ENCODE peak calls at places on chromosomes 12 and 14, in ten cellular contexts. L is suprapubic skin, Z is lower lobe of right lung, Q is A549, D is pancreas, N is fibroblast of mammary gland, Y is choroid plexus epithelial cell, H is HFF-Myc, T is aorta, S is transverse colon. O is an unnamed sample.

GRCh38 chr12:7439579-7440505 is 4.1 kb downstream of the CD163L1 start:
- DNase-seq in L (no peak), Z (peak; percentile 61), Q (peak; percentile 93), D (peak; percentile 45), N (peak; percentile 64), Y (peak; percentile 69), H (no peak), T (peak; percentile 75), S (peak; percentile 47), O (peak; percentile 68)

GRCh38 chr12:15116073-15116472 is 105.1 kb downstream of the RERG start:
- DNase-seq in L (no peak), Z (no peak), Q (no peak), D (no peak), N (no peak), Y (peak; percentile 4), H (no peak), T (no peak), S (no peak), O (no peak)

GRCh38 chr12:6358886-6359285 is 16.5 kb downstream of the SCNN1A start:
- DNase-seq in L (no peak), Z (no peak), Q (no peak), D (no peak), N (no peak), Y (no peak), H (no peak), T (no peak), S (no peak), O (no peak)

GRCh38 chr14:89678715-89679220 is 261.7 kb upstream of the FOXN3 start:
- DNase-seq in L (no peak), Z (no peak), Q (no peak), D (no peak), N (no peak), Y (peak; percentile 48), H (no peak), T (no peak), S (no peak), O (no peak)

GRCh38 chr12:93990832-93991748 is 157.3 kb upstream of the PLXNC1 start:
- DNase-seq in L (no peak), Z (no peak), Q (peak; percentile 48), D (no peak), N (peak; percentile 51), Y (peak; percentile 73), H (no peak), T (no peak), S (no peak), O (no peak)

GRCh38 chr14:24274101-24274543 is 2.7 kb upstream of the RABGGTA start:
- DNase-seq in L (no peak), Z (no peak), Q (no peak), D (peak; percentile 62), N (peak; percentile 6), Y (no peak), H (no peak), T (no peak), S (no peak), O (no peak)

GRCh38 chr14:69399750-69400149 is 1.3 kb downstream of the SLC39A9 start:
- DNase-seq in L (no peak), Z (no peak), Q (no peak), D (no peak), N (no peak), Y (no peak), H (no peak), T (no peak), S (no peak), O (no peak)

GRCh38 chr12:25382311-25383106 is 131.8 kb upstream of the KRAS start:
- DNase-seq in L (no peak), Z (no peak), Q (no peak), D (no peak), N (no peak), Y (no peak), H (no peak), T (no peak), S (peak; percentile 39), O (no peak)

GRCh38 chr12:121968880-121969279 is 50.5 kb downstream of the CFAP251 start:
- DNase-seq in L (no peak), Z (peak; percentile 66), Q (no peak), D (no peak), N (no peak), Y (no peak), H (no peak), T (no peak), S (peak; percentile 24), O (no peak)

GRCh38 chr12:123363743-123364531 is 710 bp downstream of the SBNO1 start:
- DNase-seq in L (peak; percentile 67), Z (peak; percentile 65), Q (peak; percentile 52), D (peak; percentile 27), N (no peak), Y (no peak), H (no peak), T (peak; percentile 80), S (peak; percentile 21), O (peak; percentile 73)

GRCh38 chr12:118534003-118534402 is 157.6 kb downstream of the SUDS3 start:
- DNase-seq in L (no peak), Z (no peak), Q (no peak), D (no peak), N (no peak), Y (no peak), H (no peak), T (no peak), S (no peak), O (no peak)

GRCh38 chr12:114673169-114673833 is 10.7 kb downstream of the TBX3 start:
- DNase-seq in L (no peak), Z (no peak), Q (no peak), D (no peak), N (peak; percentile 66), Y (peak; percentile 91), H (no peak), T (no peak), S (no peak), O (no peak)

DNA sequence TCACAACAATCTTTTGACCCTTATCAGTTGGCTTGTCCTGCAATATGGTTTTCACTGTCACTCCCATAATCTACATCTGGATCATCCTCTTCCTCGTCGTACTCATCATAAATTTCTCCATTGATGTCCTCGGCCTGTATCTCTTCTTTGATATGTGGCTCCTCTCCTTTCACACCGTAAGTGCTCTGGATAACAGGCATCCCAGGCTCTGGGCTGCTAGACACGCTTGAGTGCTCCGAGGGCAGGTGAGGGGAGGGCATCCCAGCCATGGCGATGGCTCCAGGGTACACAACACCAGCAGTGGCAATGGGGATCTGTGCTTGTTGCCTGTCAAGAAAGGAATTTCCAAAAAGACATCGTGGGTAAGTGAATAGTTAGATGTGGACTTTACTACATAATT is 415.3 kb downstream of the SOX5 start:
- DNase-seq in L (no peak), Z (no peak), Q (no peak), D (no peak), N (no peak), Y (no peak), H (no peak), T (no peak), S (no peak), O (no peak)
- H3K4me3 ChIP-seq in L (no peak overlapping the region), Z (no peak overlapping the region), Q (no peak overlapping the region), D (no peak overlapping the region), N (no peak overlapping the region), Y (no peak overlapping the region), H (no peak overlapping the region), T (no peak overlapping the region), S (no peak overlapping the region), O (no peak overlapping the region)

DNA sequence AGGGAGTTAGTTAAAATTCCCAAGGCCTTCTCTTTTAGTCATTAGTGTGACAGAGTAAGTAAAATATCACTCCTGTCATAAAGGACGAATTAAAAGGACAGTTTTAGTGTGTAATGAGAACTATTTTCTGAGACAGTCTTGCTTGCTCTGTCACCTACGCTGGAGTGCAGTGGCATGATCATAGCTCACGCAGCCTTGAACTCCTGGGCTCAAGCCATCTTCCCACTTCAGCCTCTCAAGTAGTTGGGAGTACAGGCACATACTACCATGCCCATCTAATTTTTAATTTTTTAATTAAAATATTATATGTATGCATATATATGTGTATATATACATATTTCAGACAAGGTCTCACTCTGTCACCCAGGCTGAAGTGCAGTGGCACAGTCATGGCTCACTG is 17.2 kb downstream of the KLC1 start:
- DNase-seq in L (no peak), Z (no peak), Q (no peak), D (no peak), N (no peak), Y (no peak), H (no peak), T (no peak), S (no peak), O (no peak)
- H3K4me3 ChIP-seq in L (no peak overlapping the region), Z (no peak overlapping the region), Q (no peak overlapping the region), D (no peak overlapping the region), N (no peak overlapping the region), Y (no peak overlapping the region), H (no peak overlapping the region), T (no peak overlapping the region), S (no peak overlapping the region), O (no peak overlapping the region)

GRCh38 chr12:132225214-132225613 is 81.0 kb downstream of the NOC4L start:
- DNase-seq in L (no peak), Z (no peak), Q (no peak), D (no peak), N (no peak), Y (no peak), H (no peak), T (no peak), S (no peak), O (no peak)
- H3K4me3 ChIP-seq in L (no peak overlapping the region), Z (no peak overlapping the region), Q (no peak overlapping the region), D (no peak overlapping the region), N (no peak overlapping the region), Y (no peak overlapping the region), H (no peak overlapping the region), T (no peak overlapping the region), S (no peak overlapping the region), O (no peak overlapping the region)

GRCh38 chr12:132717531-132718387 is 7.1 kb downstream of the PGAM5 start:
- DNase-seq in L (no peak), Z (no peak), Q (peak; percentile 43), D (no peak), N (no peak), Y (no peak), H (no peak), T (no peak), S (no peak), O (no peak)

GRCh38 chr12:132715874-132716273 is 5.2 kb downstream of the PGAM5 start:
- DNase-seq in L (no peak), Z (no peak), Q (no peak), D (no peak), N (no peak), Y (no peak), H (no peak), T (peak; percentile 41), S (no peak), O (no peak)

GRCh38 chr12:132716356-132716755 is 5.7 kb downstream of the PGAM5 start:
- DNase-seq in L (no peak), Z (no peak), Q (no peak), D (no peak), N (no peak), Y (no peak), H (no peak), T (peak; percentile 68), S (no peak), O (no peak)

GRCh38 chr12:132718644-132719043 is 8.0 kb downstream of the PGAM5 start:
- DNase-seq in L (no peak), Z (no peak), Q (no peak), D (no peak), N (no peak), Y (no peak), H (no peak), T (no peak), S (no peak), O (no peak)

GRCh38 chr12:132717011-132717410 is 6.4 kb downstream of the PGAM5 start:
- DNase-seq in L (no peak), Z (no peak), Q (no peak), D (no peak), N (no peak), Y (no peak), H (no peak), T (peak; percentile 57), S (no peak), O (no peak)
- H3K4me3 ChIP-seq in L (no peak overlapping the region), Z (no peak overlapping the region), Q (no peak overlapping the region), D (no peak overlapping the region), N (no peak overlapping the region), Y (no peak overlapping the region), H (no peak overlapping the region), T (no peak overlapping the region), S (no peak overlapping the region), O (no peak overlapping the region)

GRCh38 chr12:116525418-116526001 is 33.7 kb upstream of the MAP1LC3B2 start:
- DNase-seq in L (peak; percentile 88), Z (no peak), Q (peak; percentile 87), D (peak; percentile 73), N (peak; percentile 95), Y (peak; percentile 81), H (no peak), T (peak; percentile 91), S (peak; percentile 45), O (no peak)
- H3K4me3 ChIP-seq in L (peak overlapping the region; percentile 29), Z (no peak overlapping the region), Q (peak overlapping the region; percentile 26), D (no peak overlapping the region), N (peak overlapping the region; percentile 6), Y (peak overlapping the region; percentile 12), H (peak overlapping the region; percentile 20), T (no peak overlapping the region), S (no peak overlapping the region), O (no peak overlapping the region)